ENCODE peak calls at places on chromosomes 6 and 20, in five cellular contexts. One of them, this sample, is unnamed.

GRCh38 chr6:142474446-142475289 is 172.9 kb downstream of the ADGRG6 start:
- DNase-seq in GM23338: peak
- DNase-seq in heart right ventricle: no peak
- DNase-seq in stomach: peak
- DNase-seq in body of pancreas: peak
- DNase-seq in this sample: no peak

GRCh38 chr6:32449088-32449736 is 9.5 kb downstream of the HLA-DRA start:
- DNase-seq in GM23338: no peak
- DNase-seq in heart right ventricle: no peak
- DNase-seq in stomach: no peak
- DNase-seq in body of pancreas: no peak
- DNase-seq in this sample: no peak

GRCh38 chr6:37654727-37655500 is 42.8 kb downstream of the MDGA1 start:
- DNase-seq in GM23338: no peak
- DNase-seq in heart right ventricle: no peak
- DNase-seq in stomach: no peak
- DNase-seq in body of pancreas: no peak
- DNase-seq in this sample: no peak

GRCh38 chr6:136403166-136403980 is 113.7 kb upstream of the BCLAF1 start:
- DNase-seq in GM23338: no peak
- DNase-seq in heart right ventricle: no peak
- DNase-seq in stomach: no peak
- DNase-seq in body of pancreas: no peak
- DNase-seq in this sample: no peak

GRCh38 chr6:155936551-155936950 is 480.9 kb upstream of the NOX3 start:
- DNase-seq in GM23338: no peak
- DNase-seq in heart right ventricle: no peak
- DNase-seq in stomach: no peak
- DNase-seq in body of pancreas: no peak
- DNase-seq in this sample: peak

GRCh38 chr20:11195899-11196558 is 522.2 kb upstream of the JAG1 start:
- DNase-seq in GM23338: no peak
- DNase-seq in heart right ventricle: no peak
- DNase-seq in stomach: no peak
- DNase-seq in body of pancreas: no peak
- DNase-seq in this sample: no peak

GRCh38 chr20:17872920-17873319 is 95.7 kb downstream of the SNX5 start:
- DNase-seq in GM23338: no peak
- DNase-seq in heart right ventricle: no peak
- DNase-seq in stomach: no peak
- DNase-seq in body of pancreas: no peak
- DNase-seq in this sample: peak

GRCh38 chr6:154410619-154411044 is 54.0 kb upstream of the IPCEF1 start:
- DNase-seq in GM23338: peak
- DNase-seq in heart right ventricle: no peak
- DNase-seq in stomach: no peak
- DNase-seq in body of pancreas: peak
- DNase-seq in this sample: peak

GRCh38 chr6:74674377-74674776 is 531.5 kb downstream of the COL12A1 start:
- DNase-seq in GM23338: no peak
- DNase-seq in heart right ventricle: no peak
- DNase-seq in stomach: no peak
- DNase-seq in body of pancreas: no peak
- DNase-seq in this sample: no peak

GRCh38 chr20:44422083-44422482 is 53.6 kb upstream of the TTPAL start:
- DNase-seq in GM23338: no peak
- DNase-seq in heart right ventricle: no peak
- DNase-seq in stomach: no peak
- DNase-seq in body of pancreas: no peak
- DNase-seq in this sample: no peak

GRCh38 chr6:38270367-38270766 is 369.4 kb downstream of the BTBD9 start:
- DNase-seq in GM23338: no peak
- DNase-seq in heart right ventricle: no peak
- DNase-seq in stomach: no peak
- DNase-seq in body of pancreas: no peak
- DNase-seq in this sample: no peak

GRCh38 chr6:39602590-39603319 is 122.5 kb downstream of the KIF6 start:
- DNase-seq in GM23338: no peak
- DNase-seq in heart right ventricle: no peak
- DNase-seq in stomach: no peak
- DNase-seq in body of pancreas: no peak
- DNase-seq in this sample: no peak

GRCh38 chr6:106959985-106960384 is 14.5 kb downstream of the CD24 start:
- DNase-seq in GM23338: no peak
- DNase-seq in heart right ventricle: no peak
- DNase-seq in stomach: no peak
- DNase-seq in body of pancreas: no peak
- DNase-seq in this sample: no peak

GRCh38 chr6:106963544-106963943 is 11.0 kb downstream of the CD24 start:
- DNase-seq in GM23338: no peak
- DNase-seq in heart right ventricle: no peak
- DNase-seq in stomach: no peak
- DNase-seq in body of pancreas: peak
- DNase-seq in this sample: no peak

GRCh38 chr6:106964099-106964498 is 10.4 kb downstream of the CD24 start:
- DNase-seq in GM23338: no peak
- DNase-seq in heart right ventricle: no peak
- DNase-seq in stomach: no peak
- DNase-seq in body of pancreas: no peak
- DNase-seq in this sample: no peak

GRCh38 chr6:106961136-106961535 is 13.4 kb downstream of the CD24 start:
- DNase-seq in GM23338: no peak
- DNase-seq in heart right ventricle: no peak
- DNase-seq in stomach: no peak
- DNase-seq in body of pancreas: no peak
- DNase-seq in this sample: no peak

GRCh38 chr6:106961801-106962200 is 12.7 kb downstream of the CD24 start:
- DNase-seq in GM23338: no peak
- DNase-seq in heart right ventricle: no peak
- DNase-seq in stomach: no peak
- DNase-seq in body of pancreas: no peak
- DNase-seq in this sample: no peak
- H3K27ac ChIP-seq in GM23338: no peak
- H3K27ac ChIP-seq in heart right ventricle: no peak
- H3K27ac ChIP-seq in stomach: no peak
- H3K27ac ChIP-seq in body of pancreas: no peak
- H3K27ac ChIP-seq in this sample: no peak

GRCh38 chr6:104349191-104349590 is 510.5 kb downstream of the HACE1 start:
- DNase-seq in GM23338: no peak
- DNase-seq in heart right ventricle: no peak
- DNase-seq in stomach: no peak
- DNase-seq in body of pancreas: no peak
- DNase-seq in this sample: no peak
- TF ChIP-seq CTCF in GM23338: no peak
- TF ChIP-seq CTCF in heart right ventricle: no peak
- TF ChIP-seq CTCF in stomach: no peak
- TF ChIP-seq CTCF in body of pancreas: no peak
- TF ChIP-seq CTCF in this sample: no peak

DNA sequence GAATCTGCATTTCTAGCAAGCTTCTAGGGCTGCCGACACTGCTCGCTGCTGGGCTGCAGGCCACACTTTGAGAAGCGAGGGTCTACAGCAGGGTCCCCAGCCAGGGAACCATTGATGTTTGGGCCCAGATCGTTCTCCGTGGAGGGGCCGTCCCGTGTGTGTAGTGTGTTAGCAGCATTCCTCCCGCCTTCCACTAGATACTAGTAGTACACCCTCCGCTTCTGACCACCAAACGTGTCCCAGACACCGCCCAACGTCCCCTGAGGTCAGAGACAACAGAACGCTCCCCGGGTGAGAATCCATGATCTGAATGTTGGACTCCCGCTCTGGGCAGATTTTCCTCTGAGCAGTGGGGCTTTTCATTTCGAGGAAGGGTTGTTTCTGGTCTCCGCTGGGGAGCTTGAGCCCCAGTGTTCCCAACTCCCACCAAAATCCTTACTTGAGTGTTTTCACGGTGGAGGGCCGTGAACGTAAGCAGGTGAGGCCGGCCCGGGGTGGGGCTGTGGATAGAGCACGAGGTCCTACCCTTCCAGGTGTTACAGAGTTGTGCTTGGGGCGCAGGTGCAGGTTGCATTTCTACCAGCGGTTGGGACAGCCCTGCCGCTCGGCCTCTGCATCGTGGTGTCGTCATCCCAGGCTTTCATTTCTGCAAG is 124.6 kb downstream of the SYCP2 start:
- DNase-seq in GM23338: no peak
- DNase-seq in heart right ventricle: no peak
- DNase-seq in stomach: peak
- DNase-seq in body of pancreas: no peak
- DNase-seq in this sample: peak
- H3K27ac ChIP-seq in GM23338: no peak
- H3K27ac ChIP-seq in heart right ventricle: no peak
- H3K27ac ChIP-seq in stomach: no peak
- H3K27ac ChIP-seq in body of pancreas: no peak
- H3K27ac ChIP-seq in this sample: no peak

DNA sequence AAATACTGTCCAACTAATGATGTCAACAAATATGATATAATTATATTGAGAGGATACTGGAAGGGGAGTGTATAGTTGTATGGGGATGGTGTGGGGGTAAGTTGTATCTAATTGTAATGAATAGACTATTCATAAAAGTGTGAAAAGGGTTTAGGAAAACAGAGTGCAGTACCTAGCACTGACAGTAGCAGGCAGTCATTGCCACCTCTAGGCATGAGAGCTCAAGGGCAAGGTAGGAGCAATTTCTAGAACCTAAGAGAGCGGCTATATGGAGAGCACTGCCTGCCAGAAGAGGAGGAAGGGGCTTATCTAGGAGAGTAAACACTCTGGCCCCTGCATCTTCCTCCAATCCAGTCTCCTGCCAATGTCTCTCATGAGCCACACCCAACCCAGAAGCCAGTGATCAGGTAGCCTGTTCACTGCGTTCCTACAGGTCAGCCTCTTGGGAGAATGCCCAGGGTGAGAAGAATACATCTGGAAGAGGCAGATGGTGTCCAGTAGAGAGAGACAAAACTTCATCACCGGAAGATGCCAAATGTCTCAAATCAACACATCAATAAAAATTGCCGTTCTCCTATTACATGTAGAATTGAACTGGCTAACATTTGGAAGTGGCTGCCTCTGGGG is 200.0 kb downstream of the LY86 start:
- DNase-seq in GM23338: peak
- DNase-seq in heart right ventricle: no peak
- DNase-seq in stomach: peak
- DNase-seq in body of pancreas: no peak
- DNase-seq in this sample: no peak
- TF ChIP-seq CTCF in GM23338: peak
- TF ChIP-seq CTCF in heart right ventricle: peak
- TF ChIP-seq CTCF in stomach: peak
- TF ChIP-seq CTCF in body of pancreas: peak
- TF ChIP-seq CTCF in this sample: no peak

GRCh38 chr6:151257984-151258445 is 18.2 kb downstream of the AKAP12 start:
- DNase-seq in GM23338: no peak
- DNase-seq in heart right ventricle: no peak
- DNase-seq in stomach: no peak
- DNase-seq in body of pancreas: no peak
- DNase-seq in this sample: no peak

GRCh38 chr6:151255811-151256210 is 16.0 kb downstream of the AKAP12 start:
- DNase-seq in GM23338: no peak
- DNase-seq in heart right ventricle: no peak
- DNase-seq in stomach: no peak
- DNase-seq in body of pancreas: no peak
- DNase-seq in this sample: no peak

GRCh38 chr6:151263967-151264366 is 24.2 kb downstream of the AKAP12 start:
- DNase-seq in GM23338: peak
- DNase-seq in heart right ventricle: peak
- DNase-seq in stomach: no peak
- DNase-seq in body of pancreas: no peak
- DNase-seq in this sample: peak

GRCh38 chr6:151263035-151263434 is 23.3 kb downstream of the AKAP12 start:
- DNase-seq in GM23338: no peak
- DNase-seq in heart right ventricle: no peak
- DNase-seq in stomach: no peak
- DNase-seq in body of pancreas: no peak
- DNase-seq in this sample: no peak

DNA sequence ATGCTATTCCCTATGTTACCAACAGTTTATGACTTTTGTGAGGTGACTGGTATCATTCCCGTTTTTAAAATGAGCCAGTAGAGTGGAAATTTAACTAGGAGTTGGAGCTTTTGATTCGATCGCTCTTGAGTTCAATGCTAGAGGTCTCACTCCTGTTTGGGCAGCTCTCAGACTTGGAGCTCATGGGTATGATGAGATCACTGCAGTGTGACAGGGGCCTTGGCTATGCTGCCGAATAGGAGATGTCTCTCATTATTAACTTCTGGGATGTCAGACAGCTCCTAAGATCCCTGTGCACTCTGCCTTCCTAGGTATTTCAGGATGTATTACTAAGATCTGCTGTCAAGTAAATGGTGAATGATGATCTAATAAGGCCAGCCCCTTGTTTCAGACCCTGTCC is 20.4 kb downstream of the AKAP12 start:
- DNase-seq in GM23338: no peak
- DNase-seq in heart right ventricle: no peak
- DNase-seq in stomach: no peak
- DNase-seq in body of pancreas: no peak
- DNase-seq in this sample: no peak
- H3K27ac ChIP-seq in GM23338: no peak
- H3K27ac ChIP-seq in heart right ventricle: peak
- H3K27ac ChIP-seq in stomach: no peak
- H3K27ac ChIP-seq in body of pancreas: no peak
- H3K27ac ChIP-seq in this sample: peak

GRCh38 chr6:93017213-93017612 is 402.1 kb downstream of the EPHA7 start:
- DNase-seq in GM23338: peak
- DNase-seq in heart right ventricle: no peak
- DNase-seq in stomach: no peak
- DNase-seq in body of pancreas: no peak
- DNase-seq in this sample: no peak
- TF ChIP-seq CTCF in GM23338: peak
- TF ChIP-seq CTCF in heart right ventricle: no peak
- TF ChIP-seq CTCF in stomach: no peak
- TF ChIP-seq CTCF in body of pancreas: no peak
- TF ChIP-seq CTCF in this sample: no peak

GRCh38 chr6:125918681-125919566 is 37.6 kb upstream of the HINT3 start:
- DNase-seq in GM23338: peak
- DNase-seq in heart right ventricle: no peak
- DNase-seq in stomach: peak
- DNase-seq in body of pancreas: peak
- DNase-seq in this sample: no peak
- H3K27ac ChIP-seq in GM23338: peak
- H3K27ac ChIP-seq in heart right ventricle: peak
- H3K27ac ChIP-seq in stomach: peak
- H3K27ac ChIP-seq in body of pancreas: peak
- H3K27ac ChIP-seq in this sample: peak